ENCODE peak calls at places on chromosomes 3 and 15, in six cellular contexts. F is PC-3, A is fibroblast of the aortic adventitia, U is ovary, Z is DMS53, T is AG04449. P is an unnamed sample.

GRCh38 chr15:98684441-98684840 is 36.1 kb downstream of the IGF1R start:
- DNase-seq in F (peak), A (peak), T (peak), Z (no peak), U (no peak), P (no peak)

GRCh38 chr15:40105517-40106202 is 3.0 kb downstream of the BMF start:
- DNase-seq in Z (no peak), A (no peak), T (no peak), F (no peak), U (no peak), P (no peak)

GRCh38 chr15:34682673-34683072 is 72.1 kb downstream of the GJD2 start:
- DNase-seq in U (no peak), F (peak), T (no peak), A (peak), Z (no peak), P (no peak)

GRCh38 chr3:59772416-59773408 is 722.9 kb upstream of the CFAP20DC start:
- DNase-seq in Z (no peak), T (no peak), F (no peak), U (no peak), A (no peak), P (no peak)

GRCh38 chr3:126957776-126958637 is 24.9 kb upstream of the PLXNA1 start:
- DNase-seq in F (no peak), T (no peak), A (no peak), Z (no peak), U (no peak), P (no peak)

GRCh38 chr3:177589921-177590336 is 392.6 kb upstream of the TBL1XR1 start:
- DNase-seq in T (peak), Z (peak), U (no peak), F (peak), A (peak), P (peak)

GRCh38 chr15:52673734-52674133 is 5.5 kb downstream of the ATOSA start:
- DNase-seq in T (no peak), A (no peak), F (no peak), Z (no peak), U (no peak), P (no peak)

GRCh38 chr3:100041328-100041749 is 73.0 kb downstream of the FILIP1L start:
- DNase-seq in F (peak), Z (peak), A (peak), U (no peak), T (peak), P (peak)

GRCh38 chr3:126083913-126084514 is at the start of gene SLC41A3:
- DNase-seq in T (no peak), F (peak), U (peak), Z (peak), A (peak), P (peak)

GRCh38 chr15:78353093-78353492 is 12.9 kb downstream of the CRABP1 start:
- DNase-seq in T (no peak), U (no peak), F (peak), A (peak), Z (peak), P (peak)